ENCODE peak calls at places on chromosomes 16 and 17, in ten cellular contexts. One of them, this sample, is unnamed.
A peak's percentile ranks its signal among the peaks of the same experiment; 100 is the strongest.

GRCh38 chr16:27313422-27314160 is at the start of gene IL4R:
- DNase-seq in vagina: no peak
- DNase-seq in brain microvascular endothelial cell: peak; percentile 80
- DNase-seq in epithelial cell of esophagus: peak; percentile 49
- DNase-seq in prostate gland: peak; percentile 42
- DNase-seq in IMR-90: peak; percentile 77
- DNase-seq in adrenal gland: peak; percentile 78
- DNase-seq in thoracic aorta: peak; percentile 56
- DNase-seq in NB4: peak; percentile 73
- DNase-seq in neural progenitor cell: peak; percentile 73
- DNase-seq in this sample: peak; percentile 41

GRCh38 chr17:79574108-79574507 is 36.7 kb downstream of the RBFOX3 start:
- DNase-seq in vagina: no peak
- DNase-seq in brain microvascular endothelial cell: no peak
- DNase-seq in epithelial cell of esophagus: no peak
- DNase-seq in prostate gland: no peak
- DNase-seq in IMR-90: no peak
- DNase-seq in adrenal gland: no peak
- DNase-seq in thoracic aorta: no peak
- DNase-seq in NB4: no peak
- DNase-seq in neural progenitor cell: no peak
- DNase-seq in this sample: no peak

GRCh38 chr17:42266918-42267766 is 9.0 kb downstream of the STAT5B start:
- DNase-seq in vagina: no peak
- DNase-seq in brain microvascular endothelial cell: peak; percentile 91
- DNase-seq in epithelial cell of esophagus: peak; percentile 69
- DNase-seq in prostate gland: no peak
- DNase-seq in IMR-90: peak; percentile 99
- DNase-seq in adrenal gland: no peak
- DNase-seq in thoracic aorta: no peak
- DNase-seq in NB4: peak; percentile 65
- DNase-seq in neural progenitor cell: no peak
- DNase-seq in this sample: peak; percentile 46

GRCh38 chr16:72172105-72173034 is at the start of gene PMFBP1:
- DNase-seq in vagina: no peak
- DNase-seq in brain microvascular endothelial cell: peak; percentile 99
- DNase-seq in epithelial cell of esophagus: peak; percentile 85
- DNase-seq in prostate gland: no peak
- DNase-seq in IMR-90: peak; percentile 59
- DNase-seq in adrenal gland: peak; percentile 57
- DNase-seq in thoracic aorta: peak; percentile 29
- DNase-seq in NB4: peak; percentile 98
- DNase-seq in neural progenitor cell: no peak
- DNase-seq in this sample: peak; percentile 37

GRCh38 chr16:21302898-21303528 is 24.9 kb upstream of the CRYM start:
- DNase-seq in vagina: no peak
- DNase-seq in brain microvascular endothelial cell: peak; percentile 86
- DNase-seq in epithelial cell of esophagus: peak; percentile 99
- DNase-seq in prostate gland: no peak
- DNase-seq in IMR-90: peak; percentile 93
- DNase-seq in adrenal gland: no peak
- DNase-seq in thoracic aorta: no peak
- DNase-seq in NB4: peak; percentile 2
- DNase-seq in neural progenitor cell: no peak
- DNase-seq in this sample: no peak

GRCh38 chr17:9937164-9937835 is 32.2 kb upstream of the RCVRN start:
- DNase-seq in vagina: no peak
- DNase-seq in brain microvascular endothelial cell: no peak
- DNase-seq in epithelial cell of esophagus: no peak
- DNase-seq in prostate gland: peak; percentile 73
- DNase-seq in IMR-90: no peak
- DNase-seq in adrenal gland: no peak
- DNase-seq in thoracic aorta: no peak
- DNase-seq in NB4: no peak
- DNase-seq in neural progenitor cell: no peak
- DNase-seq in this sample: peak; percentile 97

GRCh38 chr16:77450790-77451487 is 16.1 kb upstream of the ADAMTS18 start:
- DNase-seq in vagina: no peak
- DNase-seq in brain microvascular endothelial cell: no peak
- DNase-seq in epithelial cell of esophagus: no peak
- DNase-seq in prostate gland: no peak
- DNase-seq in IMR-90: no peak
- DNase-seq in adrenal gland: no peak
- DNase-seq in thoracic aorta: no peak
- DNase-seq in NB4: no peak
- DNase-seq in neural progenitor cell: no peak
- DNase-seq in this sample: no peak

GRCh38 chr17:30323262-30323894 is 10.5 kb downstream of the TMIGD1 start:
- DNase-seq in vagina: no peak
- DNase-seq in brain microvascular endothelial cell: no peak
- DNase-seq in epithelial cell of esophagus: peak; percentile 67
- DNase-seq in prostate gland: no peak
- DNase-seq in IMR-90: no peak
- DNase-seq in adrenal gland: no peak
- DNase-seq in thoracic aorta: no peak
- DNase-seq in NB4: peak; percentile 58
- DNase-seq in neural progenitor cell: no peak
- DNase-seq in this sample: peak; percentile 18

GRCh38 chr17:61235001-61235820 is 164.4 kb upstream of the TBX2 start:
- DNase-seq in vagina: no peak
- DNase-seq in brain microvascular endothelial cell: no peak
- DNase-seq in epithelial cell of esophagus: no peak
- DNase-seq in prostate gland: no peak
- DNase-seq in IMR-90: no peak
- DNase-seq in adrenal gland: no peak
- DNase-seq in thoracic aorta: no peak
- DNase-seq in NB4: no peak
- DNase-seq in neural progenitor cell: no peak
- DNase-seq in this sample: no peak

GRCh38 chr17:61234102-61234750 is 165.4 kb upstream of the TBX2 start:
- DNase-seq in vagina: no peak
- DNase-seq in brain microvascular endothelial cell: no peak
- DNase-seq in epithelial cell of esophagus: no peak
- DNase-seq in prostate gland: no peak
- DNase-seq in IMR-90: no peak
- DNase-seq in adrenal gland: no peak
- DNase-seq in thoracic aorta: no peak
- DNase-seq in NB4: peak; percentile 4
- DNase-seq in neural progenitor cell: peak; percentile 25
- DNase-seq in this sample: no peak

GRCh38 chr17:61230461-61230860 is 169.2 kb upstream of the TBX2 start:
- DNase-seq in vagina: no peak
- DNase-seq in brain microvascular endothelial cell: no peak
- DNase-seq in epithelial cell of esophagus: no peak
- DNase-seq in prostate gland: no peak
- DNase-seq in IMR-90: no peak
- DNase-seq in adrenal gland: no peak
- DNase-seq in thoracic aorta: no peak
- DNase-seq in NB4: no peak
- DNase-seq in neural progenitor cell: no peak
- DNase-seq in this sample: no peak

GRCh38 chr17:61230972-61231820 is 168.4 kb upstream of the TBX2 start:
- DNase-seq in vagina: no peak
- DNase-seq in brain microvascular endothelial cell: no peak
- DNase-seq in epithelial cell of esophagus: no peak
- DNase-seq in prostate gland: no peak
- DNase-seq in IMR-90: no peak
- DNase-seq in adrenal gland: no peak
- DNase-seq in thoracic aorta: no peak
- DNase-seq in NB4: no peak
- DNase-seq in neural progenitor cell: no peak
- DNase-seq in this sample: no peak

DNA sequence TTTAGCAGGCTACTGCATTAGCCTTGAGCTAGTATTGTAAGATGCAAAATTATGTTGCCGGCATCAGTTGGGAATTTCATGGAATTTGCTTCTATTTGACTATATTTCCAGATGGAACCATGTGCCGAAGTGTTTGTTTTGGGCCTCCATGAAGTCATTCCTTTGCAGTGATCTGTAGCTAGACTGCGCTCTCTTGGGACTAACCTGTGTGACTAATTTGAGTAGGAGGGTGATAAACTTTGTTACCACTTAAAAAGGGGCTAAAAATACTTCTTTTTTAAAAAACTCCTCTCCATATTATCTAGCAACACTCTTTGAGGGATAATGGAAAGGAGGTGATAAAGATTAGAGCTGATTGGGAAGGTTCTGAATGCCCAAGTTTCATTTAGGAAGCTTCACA is 166.8 kb upstream of the TBX2 start:
- DNase-seq in vagina: no peak
- DNase-seq in brain microvascular endothelial cell: no peak
- DNase-seq in epithelial cell of esophagus: no peak
- DNase-seq in prostate gland: no peak
- DNase-seq in IMR-90: peak; percentile 72
- DNase-seq in adrenal gland: no peak
- DNase-seq in thoracic aorta: no peak
- DNase-seq in NB4: no peak
- DNase-seq in neural progenitor cell: no peak
- DNase-seq in this sample: no peak
- TF ChIP-seq CTCF in vagina: no peak
- TF ChIP-seq CTCF in brain microvascular endothelial cell: no peak
- TF ChIP-seq CTCF in epithelial cell of esophagus: no peak
- TF ChIP-seq CTCF in prostate gland: no peak
- TF ChIP-seq CTCF in IMR-90: no peak
- TF ChIP-seq CTCF in adrenal gland: no peak
- TF ChIP-seq CTCF in thoracic aorta: no peak
- TF ChIP-seq CTCF in NB4: no peak
- TF ChIP-seq CTCF in neural progenitor cell: no peak
- TF ChIP-seq CTCF in this sample: no peak

GRCh38 chr17:15998031-15998574 is 1.4 kb downstream of the ZSWIM7 start:
- DNase-seq in vagina: no peak
- DNase-seq in brain microvascular endothelial cell: no peak
- DNase-seq in epithelial cell of esophagus: no peak
- DNase-seq in prostate gland: no peak
- DNase-seq in IMR-90: no peak
- DNase-seq in adrenal gland: no peak
- DNase-seq in thoracic aorta: no peak
- DNase-seq in NB4: no peak
- DNase-seq in neural progenitor cell: no peak
- DNase-seq in this sample: no peak

GRCh38 chr17:15999974-16000827 is 577 bp downstream of the TTC19 start:
- DNase-seq in vagina: no peak
- DNase-seq in brain microvascular endothelial cell: peak; percentile 20
- DNase-seq in epithelial cell of esophagus: peak; percentile 44
- DNase-seq in prostate gland: peak; percentile 17
- DNase-seq in IMR-90: peak; percentile 22
- DNase-seq in adrenal gland: peak; percentile 63
- DNase-seq in thoracic aorta: no peak
- DNase-seq in NB4: peak; percentile 67
- DNase-seq in neural progenitor cell: peak; percentile 84
- DNase-seq in this sample: no peak

GRCh38 chr17:16001498-16001897 is 1.9 kb downstream of the TTC19 start:
- DNase-seq in vagina: no peak
- DNase-seq in brain microvascular endothelial cell: no peak
- DNase-seq in epithelial cell of esophagus: peak; percentile 56
- DNase-seq in prostate gland: no peak
- DNase-seq in IMR-90: no peak
- DNase-seq in adrenal gland: no peak
- DNase-seq in thoracic aorta: no peak
- DNase-seq in NB4: no peak
- DNase-seq in neural progenitor cell: no peak
- DNase-seq in this sample: no peak

GRCh38 chr17:15996322-15996721 is 3.2 kb downstream of the ZSWIM7 start:
- DNase-seq in vagina: no peak
- DNase-seq in brain microvascular endothelial cell: no peak
- DNase-seq in epithelial cell of esophagus: no peak
- DNase-seq in prostate gland: no peak
- DNase-seq in IMR-90: no peak
- DNase-seq in adrenal gland: no peak
- DNase-seq in thoracic aorta: no peak
- DNase-seq in NB4: peak; percentile 20
- DNase-seq in neural progenitor cell: no peak
- DNase-seq in this sample: no peak

GRCh38 chr17:15999141-15999973 is at the start of the genes TTC19 and ZSWIM7:
- DNase-seq in vagina: peak; percentile 97
- DNase-seq in brain microvascular endothelial cell: peak; percentile 90
- DNase-seq in epithelial cell of esophagus: peak; percentile 96
- DNase-seq in prostate gland: peak; percentile 97
- DNase-seq in IMR-90: peak; percentile 94
- DNase-seq in adrenal gland: peak; percentile 97
- DNase-seq in thoracic aorta: peak; percentile 72
- DNase-seq in NB4: peak; percentile 99
- DNase-seq in neural progenitor cell: peak; percentile 97
- DNase-seq in this sample: peak; percentile 80
- H3K4me3 ChIP-seq in vagina: peak within 1 kb of the TSS; percentile 71
- H3K4me3 ChIP-seq in brain microvascular endothelial cell: peak within 1 kb of the TSS; percentile 84
- H3K4me3 ChIP-seq in epithelial cell of esophagus: peak within 1 kb of the TSS; percentile 74
- H3K4me3 ChIP-seq in prostate gland: peak within 1 kb of the TSS; percentile 63
- H3K4me3 ChIP-seq in IMR-90: peak within 1 kb of the TSS; percentile 72
- H3K4me3 ChIP-seq in adrenal gland: peak within 1 kb of the TSS; percentile 74
- H3K4me3 ChIP-seq in thoracic aorta: peak within 1 kb of the TSS; percentile 87
- H3K4me3 ChIP-seq in NB4: peak within 1 kb of the TSS; percentile 97
- H3K4me3 ChIP-seq in neural progenitor cell: peak within 1 kb of the TSS; percentile 82
- H3K4me3 ChIP-seq in this sample: peak within 1 kb of the TSS; percentile 73

GRCh38 chr17:28714281-28714680 is 2.6 kb upstream of the PROCA1 start:
- DNase-seq in vagina: no peak
- DNase-seq in brain microvascular endothelial cell: no peak
- DNase-seq in epithelial cell of esophagus: no peak
- DNase-seq in prostate gland: no peak
- DNase-seq in IMR-90: no peak
- DNase-seq in adrenal gland: no peak
- DNase-seq in thoracic aorta: no peak
- DNase-seq in NB4: peak; percentile 35
- DNase-seq in neural progenitor cell: no peak
- DNase-seq in this sample: no peak

GRCh38 chr17:28712037-28712704 is 483 bp upstream of the PROCA1 start:
- DNase-seq in vagina: no peak
- DNase-seq in brain microvascular endothelial cell: no peak
- DNase-seq in epithelial cell of esophagus: no peak
- DNase-seq in prostate gland: no peak
- DNase-seq in IMR-90: no peak
- DNase-seq in adrenal gland: no peak
- DNase-seq in thoracic aorta: no peak
- DNase-seq in NB4: peak; percentile 95
- DNase-seq in neural progenitor cell: peak; percentile 80
- DNase-seq in this sample: no peak

GRCh38 chr17:28712705-28713415 is 1.2 kb upstream of the PROCA1 start:
- DNase-seq in vagina: no peak
- DNase-seq in brain microvascular endothelial cell: no peak
- DNase-seq in epithelial cell of esophagus: no peak
- DNase-seq in prostate gland: no peak
- DNase-seq in IMR-90: no peak
- DNase-seq in adrenal gland: no peak
- DNase-seq in thoracic aorta: no peak
- DNase-seq in NB4: no peak
- DNase-seq in neural progenitor cell: no peak
- DNase-seq in this sample: no peak

GRCh38 chr17:28711723-28712036 is at the start of gene PROCA1:
- DNase-seq in vagina: no peak
- DNase-seq in brain microvascular endothelial cell: no peak
- DNase-seq in epithelial cell of esophagus: no peak
- DNase-seq in prostate gland: no peak
- DNase-seq in IMR-90: no peak
- DNase-seq in adrenal gland: no peak
- DNase-seq in thoracic aorta: no peak
- DNase-seq in NB4: no peak
- DNase-seq in neural progenitor cell: no peak
- DNase-seq in this sample: no peak

DNA sequence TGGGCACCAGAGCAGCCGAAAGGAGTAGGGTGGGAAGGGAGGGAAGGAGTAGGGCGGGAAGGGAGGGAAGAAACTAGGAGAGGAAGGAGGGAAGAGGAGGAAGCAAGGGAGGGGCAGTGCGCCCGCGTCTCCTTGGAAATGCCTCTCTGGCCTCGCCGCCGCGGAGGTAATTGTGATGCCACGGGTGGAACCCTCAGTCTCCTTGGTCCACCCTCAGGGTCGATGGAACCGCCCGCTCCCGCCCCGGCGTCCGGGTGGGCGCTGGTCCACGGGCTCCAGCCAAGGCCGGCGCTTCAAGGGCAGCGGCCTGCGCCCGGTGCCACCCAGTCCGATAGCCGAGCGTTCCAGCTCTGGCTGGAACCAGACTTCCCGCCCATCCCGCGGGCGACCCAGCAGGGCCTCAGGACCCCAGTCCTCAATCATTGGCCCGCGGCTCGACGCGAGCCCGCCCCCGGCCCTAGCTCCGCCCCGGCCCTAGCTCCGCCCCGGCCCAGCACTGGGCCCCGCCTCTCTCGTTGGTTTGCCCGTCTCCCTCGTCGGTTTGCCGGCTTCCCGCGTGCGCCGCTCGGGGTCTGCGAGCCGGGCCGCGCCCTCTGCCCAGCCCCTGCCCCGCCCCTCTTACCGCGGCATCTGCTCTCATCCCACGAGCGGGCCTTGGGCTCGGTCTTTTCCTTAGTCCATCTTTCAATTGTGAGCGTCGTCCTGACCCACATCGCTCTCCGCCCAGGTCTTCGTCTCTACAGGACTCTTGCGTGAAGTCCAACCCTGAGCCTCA is 553 bp downstream of the PROCA1 start:
- DNase-seq in vagina: no peak
- DNase-seq in brain microvascular endothelial cell: peak; percentile 76
- DNase-seq in epithelial cell of esophagus: peak; percentile 82
- DNase-seq in prostate gland: peak; percentile 80
- DNase-seq in IMR-90: peak; percentile 85
- DNase-seq in adrenal gland: peak; percentile 91
- DNase-seq in thoracic aorta: peak; percentile 47
- DNase-seq in NB4: peak; percentile 97
- DNase-seq in neural progenitor cell: peak; percentile 98
- DNase-seq in this sample: no peak
- TF ChIP-seq CTCF in vagina: no peak
- TF ChIP-seq CTCF in brain microvascular endothelial cell: no peak
- TF ChIP-seq CTCF in epithelial cell of esophagus: no peak
- TF ChIP-seq CTCF in prostate gland: no peak
- TF ChIP-seq CTCF in IMR-90: no peak
- TF ChIP-seq CTCF in adrenal gland: no peak
- TF ChIP-seq CTCF in thoracic aorta: no peak
- TF ChIP-seq CTCF in NB4: no peak
- TF ChIP-seq CTCF in neural progenitor cell: no peak
- TF ChIP-seq CTCF in this sample: no peak

GRCh38 chr16:85946680-85947510 is 47.9 kb downstream of the IRF8 start:
- DNase-seq in vagina: no peak
- DNase-seq in brain microvascular endothelial cell: no peak
- DNase-seq in epithelial cell of esophagus: no peak
- DNase-seq in prostate gland: no peak
- DNase-seq in IMR-90: no peak
- DNase-seq in adrenal gland: no peak
- DNase-seq in thoracic aorta: no peak
- DNase-seq in NB4: peak; percentile 38
- DNase-seq in neural progenitor cell: no peak
- DNase-seq in this sample: no peak

GRCh38 chr16:85941863-85942644 is 43.1 kb downstream of the IRF8 start:
- DNase-seq in vagina: no peak
- DNase-seq in brain microvascular endothelial cell: no peak
- DNase-seq in epithelial cell of esophagus: no peak
- DNase-seq in prostate gland: no peak
- DNase-seq in IMR-90: no peak
- DNase-seq in adrenal gland: no peak
- DNase-seq in thoracic aorta: no peak
- DNase-seq in NB4: no peak
- DNase-seq in neural progenitor cell: no peak
- DNase-seq in this sample: no peak

GRCh38 chr16:85945424-85945751 is 46.4 kb downstream of the IRF8 start:
- DNase-seq in vagina: no peak
- DNase-seq in brain microvascular endothelial cell: no peak
- DNase-seq in epithelial cell of esophagus: no peak
- DNase-seq in prostate gland: no peak
- DNase-seq in IMR-90: no peak
- DNase-seq in adrenal gland: no peak
- DNase-seq in thoracic aorta: no peak
- DNase-seq in NB4: no peak
- DNase-seq in neural progenitor cell: no peak
- DNase-seq in this sample: no peak

GRCh38 chr16:85943702-85944101 is 44.7 kb downstream of the IRF8 start:
- DNase-seq in vagina: no peak
- DNase-seq in brain microvascular endothelial cell: no peak
- DNase-seq in epithelial cell of esophagus: no peak
- DNase-seq in prostate gland: no peak
- DNase-seq in IMR-90: no peak
- DNase-seq in adrenal gland: no peak
- DNase-seq in thoracic aorta: no peak
- DNase-seq in NB4: peak; percentile 82
- DNase-seq in neural progenitor cell: no peak
- DNase-seq in this sample: no peak

DNA sequence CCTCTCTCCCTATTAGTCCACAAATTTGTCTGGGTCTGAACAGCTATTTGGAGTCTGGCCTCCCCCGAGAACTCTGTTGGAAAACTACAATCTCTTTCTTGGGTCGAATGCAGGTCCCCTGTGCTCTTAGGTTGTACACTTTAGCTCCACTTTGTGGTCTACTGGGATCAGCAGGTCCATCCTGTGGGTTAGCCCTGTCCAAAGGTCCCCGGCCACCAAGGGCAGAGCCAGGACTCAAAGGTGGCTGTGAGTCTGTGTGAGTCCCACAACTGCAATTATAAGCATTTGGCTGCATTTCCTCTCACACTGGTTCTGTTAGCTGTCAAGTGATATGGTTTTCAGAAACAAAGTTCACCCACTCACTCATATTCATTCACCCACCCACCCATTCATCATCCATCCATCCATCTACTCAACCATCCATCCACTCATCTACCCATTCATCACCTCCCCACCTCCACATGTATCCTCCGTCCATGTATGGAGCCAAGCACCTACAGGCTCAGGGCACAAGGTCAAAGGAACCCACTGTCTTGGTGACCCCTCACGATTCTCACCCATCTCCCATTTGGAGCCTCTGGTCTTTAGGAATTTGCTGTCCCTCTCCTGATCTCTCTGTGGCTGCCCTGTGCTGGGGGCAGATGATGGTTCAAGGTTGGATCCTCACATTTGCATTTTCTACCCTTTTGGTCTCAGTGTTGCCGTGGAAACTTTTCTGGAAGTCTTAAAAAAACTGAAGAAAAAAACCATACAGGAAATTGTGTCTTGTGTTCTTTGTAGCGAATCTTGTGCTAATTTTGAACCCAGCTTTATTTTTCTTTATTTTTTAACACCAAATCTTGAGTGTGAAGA is 45.8 kb downstream of the IRF8 start:
- DNase-seq in vagina: no peak
- DNase-seq in brain microvascular endothelial cell: no peak
- DNase-seq in epithelial cell of esophagus: no peak
- DNase-seq in prostate gland: no peak
- DNase-seq in IMR-90: no peak
- DNase-seq in adrenal gland: no peak
- DNase-seq in thoracic aorta: no peak
- DNase-seq in NB4: no peak
- DNase-seq in neural progenitor cell: no peak
- DNase-seq in this sample: no peak
- H3K4me3 ChIP-seq in vagina: no peak overlapping the region
- H3K4me3 ChIP-seq in brain microvascular endothelial cell: no peak overlapping the region
- H3K4me3 ChIP-seq in epithelial cell of esophagus: no peak overlapping the region
- H3K4me3 ChIP-seq in prostate gland: no peak overlapping the region
- H3K4me3 ChIP-seq in IMR-90: no peak overlapping the region
- H3K4me3 ChIP-seq in adrenal gland: no peak overlapping the region
- H3K4me3 ChIP-seq in thoracic aorta: no peak overlapping the region
- H3K4me3 ChIP-seq in NB4: no peak overlapping the region
- H3K4me3 ChIP-seq in neural progenitor cell: no peak overlapping the region
- H3K4me3 ChIP-seq in this sample: no peak overlapping the region

This sample was measured in astrocyte of the cerebellum.